ENCODE peak calls at places on chromosomes 13 and 19, in four cellular contexts. L, Z, F and C are unnamed samples.

GRCh38 chr19:308471-309205 is 17.4 kb upstream of the PLPP2 start:
- DNase-seq in Z (no peak), F (no peak), L (no peak), C (no peak)

GRCh38 chr13:51833980-51834379 is 11.0 kb downstream of the TMEM272 start:
- DNase-seq in F (no peak), Z (no peak), L (no peak), C (no peak)

GRCh38 chr13:98939552-98940306 is 38.1 kb downstream of the DOCK9 start:
- DNase-seq in F (no peak), L (no peak), Z (no peak), C (no peak)

GRCh38 chr13:19083340-19083739 is 98.3 kb downstream of the TUBA3C start:
- DNase-seq in F (no peak), L (no peak), Z (no peak), C (no peak)

GRCh38 chr19:34681478-34681877 is 4.0 kb downstream of the ZNF302 start:
- DNase-seq in Z (no peak), L (no peak), F (no peak), C (no peak)

GRCh38 chr13:88919970-88920628 is 1248.9 kb downstream of the SLITRK5 start:
- DNase-seq in L (no peak), F (peak; percentile 12), Z (no peak), C (no peak)

GRCh38 chr13:32639502-32640105 is 53.4 kb downstream of the PDS5B start:
- DNase-seq in F (peak; percentile 15), Z (peak; percentile 50), L (no peak), C (peak; percentile 62)

GRCh38 chr13:21901772-21902708 is 231.2 kb downstream of the FGF9 start:
- DNase-seq in L (no peak), F (no peak), Z (peak; percentile 12), C (no peak)

GRCh38 chr13:76965759-76966421 is 17.6 kb downstream of the ACOD1 start:
- DNase-seq in L (no peak), Z (no peak), F (no peak), C (no peak)

GRCh38 chr13:45678282-45678681 is 23.8 kb upstream of the CBY2 start:
- DNase-seq in Z (no peak), F (no peak), L (no peak), C (no peak)

GRCh38 chr13:45670481-45670880 is 31.6 kb upstream of the CBY2 start:
- DNase-seq in L (no peak), Z (no peak), F (no peak), C (no peak)

DNA sequence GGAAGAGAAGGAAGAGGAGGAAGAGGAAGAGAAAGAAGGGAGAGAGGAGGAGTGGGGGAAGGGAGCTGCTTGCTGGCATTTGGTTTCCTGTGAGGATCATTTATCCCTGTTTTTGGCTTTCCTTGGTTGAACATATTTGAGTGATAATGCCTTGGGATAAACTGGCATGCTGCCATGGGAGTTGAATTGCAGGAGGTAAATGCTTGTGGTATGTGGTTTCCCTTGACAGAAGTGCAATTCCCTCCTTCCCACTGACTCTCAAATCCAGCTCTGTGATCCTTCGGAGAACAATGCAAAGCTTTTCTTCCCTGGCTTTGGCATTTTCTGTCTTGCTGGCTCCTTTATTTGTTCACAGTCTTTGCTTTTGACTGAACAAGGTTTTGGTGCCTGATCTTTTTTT is 27.2 kb upstream of the CBY2 start:
- DNase-seq in Z (no peak), L (no peak), F (no peak), C (no peak)
- TF ChIP-seq CBX5 in Z (no peak), L (no peak), F (no peak), C (no peak)

GRCh38 chr13:75226092-75226491 is 255.9 kb downstream of the TBC1D4 start:
- DNase-seq in F (no peak), Z (no peak), L (peak; percentile 9), C (peak; percentile 26)
- TF ChIP-seq CBX5 in F (no peak), Z (no peak), L (no peak), C (no peak)

GRCh38 chr13:49060698-49061387 is 85.1 kb downstream of the FNDC3A start:
- DNase-seq in F (no peak), Z (no peak), L (no peak), C (peak; percentile 14)

GRCh38 chr13:49055021-49055420 is 79.3 kb downstream of the FNDC3A start:
- DNase-seq in F (no peak), L (no peak), Z (no peak), C (no peak)

GRCh38 chr13:49053899-49054298 is 78.2 kb downstream of the FNDC3A start:
- DNase-seq in L (no peak), F (no peak), Z (no peak), C (no peak)

GRCh38 chr13:49058761-49059160 is 83.0 kb downstream of the FNDC3A start:
- DNase-seq in Z (no peak), F (no peak), L (no peak), C (no peak)

DNA sequence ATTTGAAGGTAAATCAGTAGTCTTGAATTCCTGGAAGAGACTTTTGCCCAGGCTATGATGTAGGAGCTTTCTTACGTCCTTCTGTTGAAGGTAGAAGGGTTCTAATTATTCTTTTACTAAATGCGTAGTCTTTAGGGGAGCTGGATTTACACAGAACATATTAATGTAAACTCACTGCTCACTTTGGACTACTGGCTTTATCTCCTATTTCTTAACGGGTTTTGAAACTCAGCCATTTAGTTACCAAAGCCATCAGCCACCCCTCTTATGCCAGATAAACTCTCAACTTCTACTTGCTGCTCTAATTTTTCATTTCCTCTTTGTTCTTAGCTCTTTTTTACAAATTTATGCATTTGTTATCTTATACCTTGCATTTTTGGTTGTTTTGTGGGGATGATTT is 81.5 kb downstream of the FNDC3A start:
- DNase-seq in Z (no peak), F (no peak), L (no peak), C (no peak)
- TF ChIP-seq CBX5 in Z (no peak), F (no peak), L (no peak), C (no peak)

GRCh38 chr19:49453757-49454248 is 778 bp downstream of the ALDH16A1 start:
- DNase-seq in Z (no peak), L (no peak), F (no peak), C (peak; percentile 72)
- TF ChIP-seq CBX5 in Z (no peak), L (no peak), F (no peak), C (no peak)